ENCODE peak calls at places on chromosomes 4 and X, in seven cellular contexts. I is HFF-Myc, M is breast epithelium, H is cardiac fibroblast, W is WERI-Rb-1, B is left lung, A is PC-3. E is an unnamed sample.

GRCh38 chr4:52106701-52107100 is 55.6 kb downstream of the SPATA18 start:
- DNase-seq in B (no peak), H (no peak), M (no peak), W (no peak), A (no peak), I (peak), E (no peak)

GRCh38 chr4:16532240-16532990 is 306.1 kb upstream of the TAPT1 start:
- DNase-seq in B (no peak), M (peak), I (peak), W (no peak), A (peak), H (peak), E (no peak)

GRCh38 chrX:140765043-140765784 is 55.7 kb downstream of the LINC00632 start:
- DNase-seq in B (no peak), M (no peak), W (no peak), I (no peak), H (peak), A (peak), E (no peak)

GRCh38 chrX:68846536-68846935 is 17.7 kb downstream of the EFNB1 start:
- DNase-seq in B (no peak), W (no peak), A (no peak), M (no peak), H (no peak), I (no peak), E (no peak)

GRCh38 chr4:169900241-169900845 is 125.9 kb downstream of the MFAP3L start:
- DNase-seq in A (peak), W (no peak), I (no peak), H (no peak), M (no peak), B (no peak), E (no peak)

GRCh38 chrX:101040197-101040596 is 11.7 kb downstream of the TRMT2B start:
- DNase-seq in I (no peak), W (no peak), M (no peak), B (no peak), H (no peak), A (no peak), E (no peak)

GRCh38 chr4:123350191-123350544 is 46.4 kb upstream of the SPRY1 start:
- DNase-seq in W (no peak), H (peak), B (no peak), M (no peak), I (no peak), A (peak), E (no peak)

GRCh38 chr4:11548529-11549176 is 120.0 kb upstream of the HS3ST1 start:
- DNase-seq in B (no peak), M (no peak), A (peak), I (no peak), H (peak), W (no peak), E (no peak)

GRCh38 chr4:83454626-83455025 is 997 bp downstream of the HELQ start:
- DNase-seq in M (no peak), B (no peak), I (no peak), A (no peak), W (no peak), H (peak), E (no peak)

GRCh38 chr4:100063355-100063754 is 113.3 kb upstream of the H2AZ1 start:
- DNase-seq in I (no peak), M (no peak), W (no peak), H (peak), B (no peak), A (peak), E (no peak)

GRCh38 chr4:75916091-75916661 is 13.9 kb upstream of the PPEF2 start:
- DNase-seq in A (peak), B (no peak), M (no peak), W (peak), I (peak), H (peak), E (no peak)

GRCh38 chr4:61204353-61204752 is 4.2 kb downstream of the ADGRL3 start:
- DNase-seq in M (no peak), B (no peak), W (no peak), A (peak), I (no peak), H (peak), E (no peak)

GRCh38 chrX:84907324-84907946 is 96.2 kb upstream of the APOOL start:
- DNase-seq in B (no peak), H (peak), A (peak), I (no peak), W (no peak), M (no peak), E (no peak)

GRCh38 chr4:123453006-123453685 is 56.6 kb downstream of the SPRY1 start:
- DNase-seq in M (no peak), H (peak), I (no peak), W (no peak), A (no peak), B (no peak), E (no peak)

GRCh38 chrX:53211391-53211978 is 13.5 kb downstream of the KDM5C start:
- DNase-seq in H (peak), W (no peak), I (no peak), B (no peak), A (peak), M (no peak), E (no peak)

GRCh38 chr4:6331018-6331417 is 61.4 kb downstream of the WFS1 start:
- DNase-seq in B (no peak), M (no peak), W (peak), H (peak), A (peak), I (no peak), E (no peak)

GRCh38 chr4:168408620-168409019 is 71.7 kb downstream of the DDX60L start:
- DNase-seq in M (peak), W (no peak), A (peak), H (peak), B (no peak), I (peak), E (no peak)

GRCh38 chrX:85627363-85627762 is 247.9 kb upstream of the POF1B start:
- DNase-seq in M (no peak), H (peak), W (no peak), I (no peak), A (peak), B (no peak), E (no peak)

GRCh38 chrX:105328773-105329172 is 108.3 kb upstream of the TEX13A start:
- DNase-seq in I (no peak), A (peak), M (no peak), W (no peak), B (no peak), H (peak), E (no peak)

GRCh38 chr4:24915121-24915922 is 2.5 kb upstream of the CCDC149 start:
- DNase-seq in W (peak), M (peak), H (peak), I (no peak), A (peak), B (no peak), E (no peak)

GRCh38 chrX:102345916-102346315 is 93.9 kb downstream of the NXF2B start:
- DNase-seq in A (peak), B (peak), H (peak), M (peak), W (peak), I (no peak), E (peak)

GRCh38 chr4:42008011-42008786 is 17.9 kb downstream of the SLC30A9 start:
- DNase-seq in M (no peak), H (no peak), W (no peak), A (no peak), I (no peak), B (no peak), E (no peak)

GRCh38 chr4:119337010-119337409 is 15.1 kb upstream of the FABP2 start:
- DNase-seq in H (no peak), M (no peak), A (no peak), I (peak), B (no peak), W (no peak), E (no peak)

GRCh38 chr4:1209821-1210220 is 37.4 kb upstream of the SPON2 start:
- DNase-seq in A (no peak), W (peak), M (no peak), I (no peak), H (peak), B (peak), E (peak)

GRCh38 chr4:152460488-152460887 is 75.4 kb downstream of the FBXW7 start:
- DNase-seq in M (no peak), A (peak), W (no peak), I (peak), H (peak), B (no peak), E (no peak)

GRCh38 chrX:131955099-131955777 is 67.9 kb upstream of the STK26 start:
- DNase-seq in B (no peak), M (no peak), H (no peak), A (no peak), W (no peak), I (no peak), E (no peak)

GRCh38 chrX:85941275-85941674 is 106.1 kb downstream of the CHM start:
- DNase-seq in A (no peak), W (no peak), H (no peak), M (no peak), I (no peak), B (no peak), E (no peak)

GRCh38 chr4:98113005-98113404 is 30.3 kb downstream of the STPG2 start:
- DNase-seq in H (peak), A (peak), M (no peak), I (peak), B (no peak), W (peak), E (no peak)

GRCh38 chr4:17512973-17513665 is 1.2 kb upstream of the QDPR start:
- DNase-seq in A (no peak), B (no peak), W (no peak), H (peak), M (no peak), I (no peak), E (no peak)

GRCh38 chr4:35970366-35970960 is 273.9 kb downstream of the ARAP2 start:
- DNase-seq in B (no peak), A (no peak), W (no peak), H (no peak), I (no peak), M (no peak), E (no peak)

GRCh38 chr4:99868126-99868596 is 26.1 kb downstream of the LAMTOR3 start:
- DNase-seq in I (peak), M (no peak), W (no peak), H (peak), B (no peak), A (no peak), E (no peak)

GRCh38 chr4:7876096-7876993 is 63.3 kb downstream of the AFAP1 start:
- DNase-seq in A (no peak), M (no peak), B (no peak), W (peak), H (peak), I (no peak), E (peak)

GRCh38 chr4:4599886-4600285 is 58.0 kb upstream of the STX18 start:
- DNase-seq in M (no peak), W (no peak), H (no peak), B (no peak), I (no peak), A (no peak), E (no peak)

GRCh38 chrX:156000361-156000926 is 2.9 kb downstream of the IL9R start:
- DNase-seq in B (no peak), M (no peak), W (no peak), A (no peak), I (no peak), H (no peak), E (peak)

GRCh38 chr4:1255151-1255550 is 6.2 kb upstream of the CTBP1 start:
- DNase-seq in B (no peak), W (no peak), H (peak), I (no peak), M (no peak), A (no peak), E (no peak)

DNA sequence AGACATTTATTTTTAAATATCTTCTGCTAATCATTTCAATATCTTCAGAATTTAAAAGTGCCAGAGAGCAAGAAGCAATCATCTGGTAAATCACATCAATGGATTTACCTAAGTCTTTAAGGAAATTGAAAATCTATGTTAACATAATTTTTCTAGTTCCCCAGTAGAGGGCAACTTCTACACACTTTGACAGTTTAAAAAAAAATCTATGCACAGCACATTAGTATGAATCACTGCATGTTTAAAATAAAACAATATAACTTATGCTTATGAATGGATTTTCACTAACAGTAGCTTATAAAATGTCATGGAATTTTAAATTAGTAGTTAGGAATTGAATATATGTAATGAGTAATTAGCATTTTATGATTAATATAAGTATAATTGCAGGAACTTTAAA is 126.5 kb downstream of the REELD1 start:
- DNase-seq in M (no peak), B (no peak), W (no peak), H (peak), I (no peak), A (peak), E (no peak)
- TF ChIP-seq CTCF in M (peak), B (peak), W (peak), H (peak), I (peak), A (peak), E (peak)

GRCh38 chrX:32545100-32545499 is 666.2 kb downstream of the DMD start:
- DNase-seq in W (no peak), M (no peak), A (no peak), I (no peak), H (no peak), B (no peak), E (no peak)
- TF ChIP-seq CTCF in W (no peak), M (no peak), A (no peak), I (no peak), H (no peak), B (no peak), E (no peak)

DNA sequence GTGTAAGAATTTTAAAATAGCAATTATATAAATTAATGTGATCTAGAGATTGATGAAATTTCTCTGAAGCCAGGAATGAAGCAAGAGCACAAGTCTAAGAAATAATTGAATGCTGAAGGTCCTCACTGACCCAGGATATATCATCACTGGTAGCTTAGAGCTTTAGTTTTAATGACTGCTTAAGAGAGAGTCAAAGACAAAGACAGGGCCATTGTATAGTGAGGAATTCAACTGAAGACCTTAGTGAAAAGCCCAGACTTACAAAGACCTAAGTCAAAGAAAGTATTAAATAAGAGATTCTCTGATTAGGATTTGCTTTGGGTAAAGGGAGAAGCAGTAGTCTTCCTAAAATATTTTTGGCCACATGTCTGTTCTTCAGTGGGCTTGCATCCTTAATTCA is 26.0 kb upstream of the IL15 start:
- DNase-seq in W (no peak), H (no peak), A (no peak), M (no peak), I (no peak), B (no peak), E (no peak)
- TF ChIP-seq CTCF in W (no peak), H (no peak), A (no peak), M (no peak), I (no peak), B (no peak), E (no peak)

DNA sequence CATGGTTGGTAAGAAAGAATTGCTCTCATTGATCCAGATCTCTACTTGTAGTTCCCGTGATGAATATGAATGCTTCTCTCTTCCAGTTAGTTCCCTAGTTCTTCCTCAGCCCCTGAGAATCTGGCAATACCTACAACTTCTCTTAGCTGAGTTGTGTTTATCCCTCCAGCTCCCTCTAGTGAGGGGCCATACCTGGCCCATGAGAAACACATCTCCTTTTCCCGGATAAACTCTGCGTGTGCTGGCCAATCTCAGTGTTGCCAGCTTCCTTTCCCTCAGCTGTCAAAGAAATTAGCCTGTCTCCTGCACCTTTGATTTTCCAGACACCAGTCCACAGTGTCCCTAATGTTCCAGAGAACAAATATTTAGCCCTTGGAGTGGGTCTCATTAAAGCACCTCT is 5.7 kb downstream of the CBLL2 start:
- DNase-seq in B (no peak), W (peak), I (no peak), H (peak), M (no peak), A (peak), E (no peak)
- TF ChIP-seq CTCF in B (no peak), W (peak), I (peak), H (no peak), M (no peak), A (peak), E (no peak)

GRCh38 chrX:153426204-153426603 is 14.9 kb downstream of the ZFP92 start:
- DNase-seq in A (no peak), H (no peak), W (no peak), I (no peak), M (no peak), B (no peak), E (no peak)
- TF ChIP-seq CTCF in A (no peak), H (no peak), W (no peak), I (no peak), M (no peak), B (no peak), E (no peak)

GRCh38 chr4:94032754-94033153 is 174.9 kb upstream of the SMARCAD1 start:
- DNase-seq in I (no peak), B (no peak), M (no peak), H (no peak), A (no peak), W (no peak), E (no peak)
- TF ChIP-seq CTCF in I (no peak), B (no peak), M (no peak), H (no peak), A (no peak), W (no peak), E (no peak)